ENCODE peak calls at places on chromosomes 13 and 19, in ten cellular contexts. V is mammary epithelial cell; R is ascending aorta; C is heart left ventricle; O is naive thymus-derived CD4-positive, alpha-beta T cell; H is AG04450; W is GM23338; X is lower lobe of right lung; P is A673; U is body of pancreas. K is an unnamed sample.

GRCh38 chr19:57269515-57270250 is 10.6 kb upstream of the ZNF460 start:
- DNase-seq in V (peak; percentile 74), R (no peak), C (no peak), O (no peak), H (peak; percentile 63), W (no peak), X (no peak), P (peak; percentile 35), U (no peak), K (no peak)

GRCh38 chr13:21413013-21413412 is 46.1 kb downstream of the ZDHHC20 start:
- DNase-seq in V (peak; percentile 36), R (no peak), C (no peak), O (no peak), H (no peak), W (no peak), X (no peak), P (no peak), U (no peak), K (no peak)

GRCh38 chr13:33260168-33261098 is 25.1 kb downstream of the STARD13 start:
- DNase-seq in V (no peak), R (no peak), C (no peak), O (no peak), H (no peak), W (no peak), X (no peak), P (peak; percentile 58), U (peak; percentile 30), K (no peak)

GRCh38 chr13:100646030-100646673 is 28.4 kb downstream of the TMTC4 start:
- DNase-seq in V (peak; percentile 6), R (no peak), C (no peak), O (no peak), H (no peak), W (peak; percentile 76), X (no peak), P (peak; percentile 54), U (peak; percentile 19), K (no peak)

GRCh38 chr13:110062077-110062776 is 244.7 kb downstream of the COL4A1 start:
- DNase-seq in V (peak; percentile 63), R (no peak), C (peak; percentile 38), O (no peak), H (no peak), W (no peak), X (no peak), P (no peak), U (peak; percentile 56), K (no peak)

GRCh38 chr13:28792992-28793391 is 27.1 kb upstream of the MTUS2 start:
- DNase-seq in V (peak; percentile 6), R (no peak), C (no peak), O (no peak), H (peak; percentile 34), W (no peak), X (no peak), P (no peak), U (no peak), K (no peak)

GRCh38 chr19:888615-889385 is 4.2 kb downstream of the MED16 start:
- DNase-seq in V (no peak), R (no peak), C (no peak), O (no peak), H (no peak), W (no peak), X (no peak), P (no peak), U (no peak), K (no peak)

GRCh38 chr13:98972627-98973026 is 5.2 kb downstream of the DOCK9 start:
- DNase-seq in V (peak; percentile 66), R (no peak), C (no peak), O (no peak), H (no peak), W (no peak), X (no peak), P (peak; percentile 91), U (no peak), K (no peak)

GRCh38 chr13:53683608-53684007 is 655.0 kb downstream of the OLFM4 start:
- DNase-seq in V (no peak), R (no peak), C (no peak), O (no peak), H (no peak), W (no peak), X (no peak), P (no peak), U (no peak), K (no peak)

GRCh38 chr19:35048911-35049411 is 7.4 kb downstream of the HPN start:
- DNase-seq in V (no peak), R (no peak), C (peak; percentile 67), O (no peak), H (no peak), W (no peak), X (peak; percentile 51), P (no peak), U (peak; percentile 97), K (no peak)

DNA sequence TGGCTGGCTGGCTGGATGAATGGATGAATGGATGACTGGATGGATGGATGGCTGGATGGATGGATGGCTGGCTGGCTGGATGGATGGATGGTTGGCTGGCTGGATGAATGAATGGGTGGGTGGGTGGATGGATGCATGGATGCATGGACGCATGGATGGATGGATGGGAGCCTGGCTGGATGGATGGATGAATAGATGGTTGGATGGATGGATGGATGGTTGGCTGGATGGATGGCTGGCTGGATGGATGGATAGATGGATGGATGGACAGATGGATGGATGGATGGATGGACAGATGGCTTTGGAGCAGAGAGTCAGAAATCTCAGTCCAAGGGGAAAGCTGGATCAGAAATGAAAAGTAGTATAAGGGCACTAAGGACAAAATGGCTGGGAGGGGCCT is 106.4 kb upstream of the SERP2 start:
- DNase-seq in V (no peak), R (no peak), C (no peak), O (no peak), H (no peak), W (no peak), X (no peak), P (no peak), U (no peak), K (no peak)
- H3K27ac ChIP-seq in V (no peak overlapping the region), R (peak overlapping the region; percentile 88), C (no peak overlapping the region), O (no peak overlapping the region), H (no peak overlapping the region), W (no peak overlapping the region), X (no peak overlapping the region), P (no peak overlapping the region), U (no peak overlapping the region), K (no peak overlapping the region)

DNA sequence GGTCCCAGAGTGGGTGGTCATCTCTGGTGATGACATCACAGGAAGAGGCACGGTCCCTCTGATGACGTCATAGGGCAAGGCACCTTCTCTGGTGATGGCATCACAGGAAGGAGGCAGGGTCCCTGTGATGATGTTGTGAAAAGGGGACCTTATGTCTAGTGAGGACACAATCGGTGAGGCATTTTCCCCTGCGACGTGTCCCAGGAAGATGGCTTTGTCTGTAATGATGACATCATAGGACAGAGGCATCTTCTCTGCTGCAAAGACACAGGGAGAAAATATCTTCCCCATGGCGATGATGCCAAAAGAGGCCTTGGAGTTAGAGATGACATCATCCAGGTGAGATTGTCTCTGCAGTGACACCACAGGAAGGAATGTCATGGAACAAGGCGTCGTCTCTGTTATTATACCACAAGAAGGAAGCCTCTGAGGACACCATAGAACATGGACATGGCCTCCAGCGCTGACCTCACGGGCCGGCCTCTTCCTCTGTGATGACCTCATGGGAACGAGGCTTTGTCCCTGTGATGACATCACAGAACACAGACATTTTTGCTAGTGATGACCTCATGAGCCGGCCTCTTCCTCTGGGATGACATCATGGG is 10.6 kb downstream of the SHISA7 start:
- DNase-seq in V (no peak), R (no peak), C (no peak), O (no peak), H (no peak), W (no peak), X (no peak), P (no peak), U (no peak), K (no peak)
- H3K27me3 ChIP-seq in V (peaks cover 3% of the 10 kb centered on the region), R (peaks cover 10% of the 10 kb centered on the region), C (peaks cover 41% of the 10 kb centered on the region), O (no peaks in the 10 kb centered on the region), H (peaks cover 7% of the 10 kb centered on the region), W (peaks cover 15% of the 10 kb centered on the region), X (peaks cover 47% of the 10 kb centered on the region), P (no peaks in the 10 kb centered on the region), U (no peaks in the 10 kb centered on the region), K (peaks cover 13% of the 10 kb centered on the region)

GRCh38 chr19:17243854-17244617 is 1.7 kb downstream of the NR2F6 start:
- DNase-seq in V (peak; percentile 31), R (peak; percentile 76), C (peak; percentile 71), O (no peak), H (no peak), W (peak; percentile 75), X (peak; percentile 73), P (no peak), U (peak; percentile 71), K (no peak)

GRCh38 chr19:17244618-17245534 is 843 bp downstream of the NR2F6 start:
- DNase-seq in V (no peak), R (no peak), C (peak; percentile 47), O (no peak), H (no peak), W (peak; percentile 60), X (peak; percentile 74), P (no peak), U (peak; percentile 67), K (no peak)

GRCh38 chr19:17248011-17248776 is 2.5 kb upstream of the NR2F6 start:
- DNase-seq in V (no peak), R (no peak), C (no peak), O (no peak), H (no peak), W (peak; percentile 91), X (no peak), P (no peak), U (peak; percentile 90), K (no peak)

GRCh38 chr19:17245535-17245984 is at the start of gene NR2F6:
- DNase-seq in V (peak; percentile 40), R (no peak), C (no peak), O (no peak), H (no peak), W (no peak), X (no peak), P (no peak), U (no peak), K (no peak)

GRCh38 chr19:17246681-17247425 is 1.1 kb upstream of the NR2F6 start:
- DNase-seq in V (peak; percentile 21), R (no peak), C (no peak), O (no peak), H (no peak), W (peak; percentile 59), X (peak; percentile 66), P (peak; percentile 49), U (peak; percentile 66), K (no peak)
- H3K27ac ChIP-seq in V (no peak overlapping the region), R (peak overlapping the region; percentile 82), C (peak overlapping the region; percentile 85), O (peak overlapping the region; percentile 60), H (peak overlapping the region; percentile 47), W (peak overlapping the region; percentile 99), X (peak overlapping the region; percentile 78), P (peak overlapping the region; percentile 65), U (peak overlapping the region; percentile 80), K (no peak overlapping the region)

DNA sequence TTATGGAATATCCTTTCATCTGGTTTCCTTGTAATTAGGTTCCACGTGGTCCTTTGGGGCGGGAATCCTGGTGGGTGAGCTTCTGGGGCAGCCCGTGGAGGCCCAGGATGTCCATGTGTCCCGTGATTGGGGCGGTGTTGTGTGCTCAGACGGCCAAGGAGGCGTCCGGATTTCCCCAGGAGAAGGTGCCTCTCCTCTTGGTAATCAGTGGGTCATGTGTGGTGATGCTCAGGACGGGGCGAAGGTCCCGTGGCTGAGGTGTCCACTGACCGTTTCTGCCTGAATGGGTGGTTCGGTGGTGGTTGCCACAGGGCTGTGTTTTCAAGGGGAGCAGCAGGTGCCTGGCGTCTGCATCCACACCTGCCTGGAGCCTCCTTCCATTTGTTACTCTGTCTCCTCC is 52.2 kb upstream of the F7 start:
- DNase-seq in V (no peak), R (no peak), C (no peak), O (no peak), H (no peak), W (no peak), X (peak; percentile 36), P (no peak), U (no peak), K (no peak)
- H3K27me3 ChIP-seq in V (peaks cover 6% of the 10 kb centered on the region), R (no peaks in the 10 kb centered on the region), C (no peaks in the 10 kb centered on the region), O (no peaks in the 10 kb centered on the region), H (peaks cover 57% of the 10 kb centered on the region), W (no peaks in the 10 kb centered on the region), X (peaks cover 4% of the 10 kb centered on the region), P (peaks cover 55% of the 10 kb centered on the region), U (no peaks in the 10 kb centered on the region), K (no peaks in the 10 kb centered on the region)

K was measured in CD4-positive, CD25-positive, alpha-beta regulatory T cell.